ENCODE peak calls at places on chromosomes 2 and 18, in nine cellular contexts. E, H, R, J, W, X, N, U and A are unnamed samples.

GRCh38 chr2:230184727-230185578 is 34.8 kb downstream of the SP110 start:
- DNase-seq in U (no peak), X (peak; percentile 27), N (no peak), E (no peak), H (no peak), R (no peak), W (no peak), J (no peak), A (no peak)

GRCh38 chr2:105732096-105732495 is 12.6 kb upstream of the NCK2 start:
- DNase-seq in N (no peak), R (no peak), E (no peak), H (no peak), U (no peak), J (no peak), W (no peak), X (no peak), A (no peak)

GRCh38 chr2:37833420-37833819 is 91.7 kb upstream of the RMDN2 start:
- DNase-seq in R (no peak), J (no peak), U (no peak), W (no peak), X (no peak), E (no peak), N (no peak), H (no peak), A (no peak)

GRCh38 chr2:15543058-15543457 is 18.1 kb downstream of the NBAS start:
- DNase-seq in W (no peak), E (no peak), H (no peak), J (no peak), N (no peak), R (no peak), U (no peak), X (no peak), A (no peak)

GRCh38 chr2:147560810-147561521 is 283.9 kb upstream of the ACVR2A start:
- DNase-seq in W (no peak), X (no peak), E (no peak), J (no peak), N (no peak), R (no peak), H (peak; percentile 9), U (peak; percentile 51), A (no peak)

GRCh38 chr2:196601430-196602306 is 37.8 kb upstream of the CCDC150 start:
- DNase-seq in H (no peak), W (peak; percentile 59), N (no peak), R (no peak), E (no peak), X (no peak), J (no peak), U (peak; percentile 99), A (no peak)

GRCh38 chr18:58781627-58782194 is 83.0 kb upstream of the ZNF532 start:
- DNase-seq in N (peak; percentile 90), U (peak; percentile 85), J (peak; percentile 38), H (peak; percentile 93), E (peak; percentile 57), X (peak; percentile 81), W (peak; percentile 93), R (peak; percentile 38), A (peak; percentile 42)

GRCh38 chr2:26561918-26562810 is 79.0 kb downstream of the CIB4 start:
- DNase-seq in W (peak; percentile 91), N (peak; percentile 45), H (peak; percentile 89), R (no peak), E (no peak), J (no peak), X (peak; percentile 2), U (no peak), A (no peak)

GRCh38 chr2:9737053-9737875 is 106.0 kb upstream of the TAF1B start:
- DNase-seq in W (no peak), U (peak; percentile 37), J (no peak), E (no peak), X (no peak), H (peak; percentile 53), R (no peak), N (no peak), A (no peak)

GRCh38 chr2:217356142-217356541 is 496.3 kb upstream of the TNP1 start:
- DNase-seq in U (no peak), W (no peak), E (no peak), J (no peak), N (no peak), H (no peak), R (no peak), X (no peak), A (no peak)

GRCh38 chr2:85457877-85458316 is 39.4 kb downstream of the SH2D6 start:
- DNase-seq in W (no peak), H (no peak), X (no peak), N (peak; percentile 59), E (no peak), U (no peak), J (no peak), R (no peak), A (no peak)

GRCh38 chr2:57429821-57430220 is 616.8 kb upstream of the VRK2 start:
- DNase-seq in U (no peak), W (no peak), X (no peak), R (no peak), H (no peak), N (no peak), E (no peak), J (no peak), A (no peak)

GRCh38 chr2:56199492-56199891 is 15.7 kb downstream of the CCDC85A start:
- DNase-seq in E (no peak), U (peak; percentile 77), J (no peak), N (no peak), W (no peak), R (no peak), H (no peak), X (no peak), A (no peak)

GRCh38 chr2:8520791-8521344 is 161.0 kb upstream of the ID2 start:
- DNase-seq in X (no peak), R (no peak), U (no peak), J (no peak), W (no peak), H (no peak), N (no peak), E (no peak), A (no peak)

GRCh38 chr2:20051518-20052228 is at the start of gene LAPTM4A:
- DNase-seq in N (peak; percentile 98), W (peak; percentile 100), J (peak; percentile 96), X (peak; percentile 97), E (peak; percentile 99), U (peak; percentile 100), R (peak; percentile 95), H (peak; percentile 100), A (peak; percentile 95)